ENCODE peak calls at places on chromosomes 2 and 18, in ten cellular contexts. C, O, Z, U, F, H, P, V, A and K are unnamed samples.

GRCh38 chr18:55998071-55998522 is 410.1 kb upstream of the TCF4 start:
- DNase-seq in C (no peak), O (peak; percentile 12), Z (peak; percentile 32), U (peak; percentile 41), F (peak; percentile 91), H (peak; percentile 77), P (no peak), V (peak; percentile 19), A (no peak), K (peak; percentile 73)

GRCh38 chr18:31697351-31698298 is 13.2 kb upstream of the B4GALT6 start:
- DNase-seq in C (no peak), O (no peak), Z (no peak), U (no peak), F (no peak), H (no peak), P (no peak), V (no peak), A (no peak), K (no peak)

GRCh38 chr2:51624995-51625394 is 593.1 kb upstream of the NRXN1 start:
- DNase-seq in C (no peak), O (no peak), Z (peak; percentile 67), U (no peak), F (no peak), H (no peak), P (no peak), V (no peak), A (no peak), K (peak; percentile 34)

GRCh38 chr2:226308981-226309380 is 490.6 kb downstream of the IRS1 start:
- DNase-seq in C (no peak), O (no peak), Z (peak; percentile 79), U (no peak), F (no peak), H (no peak), P (no peak), V (no peak), A (no peak), K (peak; percentile 64)

GRCh38 chr2:195660265-195660890 is 3.4 kb downstream of the SLC39A10 start:
- DNase-seq in C (peak; percentile 80), O (no peak), Z (peak; percentile 89), U (peak; percentile 71), F (peak; percentile 84), H (peak; percentile 7), P (peak; percentile 58), V (peak; percentile 82), A (peak; percentile 61), K (peak; percentile 56)

GRCh38 chr2:64987963-64988419 is 1.2 kb upstream of the SLC1A4 start:
- DNase-seq in C (no peak), O (no peak), Z (peak; percentile 89), U (no peak), F (no peak), H (no peak), P (peak; percentile 25), V (no peak), A (no peak), K (no peak)

GRCh38 chr2:239307921-239308620 is 92.7 kb downstream of the HDAC4 start:
- DNase-seq in C (no peak), O (no peak), Z (no peak), U (no peak), F (no peak), H (no peak), P (no peak), V (no peak), A (no peak), K (peak; percentile 38)

GRCh38 chr2:67290451-67290991 is 106.6 kb upstream of the ETAA1 start:
- DNase-seq in C (no peak), O (no peak), Z (peak; percentile 57), U (no peak), F (no peak), H (no peak), P (no peak), V (no peak), A (no peak), K (peak; percentile 30)

GRCh38 chr2:173124441-173124840 is 48.8 kb downstream of the MAP3K20 start:
- DNase-seq in C (no peak), O (no peak), Z (peak; percentile 56), U (no peak), F (no peak), H (no peak), P (no peak), V (peak; percentile 8), A (no peak), K (peak; percentile 31)

GRCh38 chr2:236184701-236185100 is 16.5 kb upstream of the GBX2 start:
- DNase-seq in C (no peak), O (no peak), Z (no peak), U (no peak), F (no peak), H (no peak), P (no peak), V (no peak), A (no peak), K (no peak)

GRCh38 chr2:85439986-85440385 is 21.5 kb downstream of the SH2D6 start:
- DNase-seq in C (no peak), O (no peak), Z (no peak), U (no peak), F (no peak), H (no peak), P (no peak), V (no peak), A (no peak), K (no peak)

GRCh38 chr2:32182667-32183066 is 17.0 kb downstream of the SLC30A6 start:
- DNase-seq in C (no peak), O (no peak), Z (no peak), U (no peak), F (no peak), H (no peak), P (no peak), V (no peak), A (no peak), K (no peak)

GRCh38 chr18:37249895-37250618 is 315.5 kb downstream of the CELF4 start:
- DNase-seq in C (no peak), O (no peak), Z (no peak), U (no peak), F (no peak), H (no peak), P (no peak), V (no peak), A (no peak), K (no peak)

GRCh38 chr2:229410946-229411345 is 139.9 kb upstream of the PID1 start:
- DNase-seq in C (no peak), O (no peak), Z (no peak), U (no peak), F (no peak), H (no peak), P (no peak), V (no peak), A (no peak), K (no peak)

GRCh38 chr2:54767921-54768320 is 44.5 kb downstream of the EML6 start:
- DNase-seq in C (no peak), O (no peak), Z (peak; percentile 77), U (no peak), F (no peak), H (no peak), P (no peak), V (no peak), A (no peak), K (no peak)

GRCh38 chr18:10116574-10116973 is 202.8 kb downstream of the VAPA start:
- DNase-seq in C (no peak), O (no peak), Z (no peak), U (no peak), F (no peak), H (no peak), P (no peak), V (no peak), A (no peak), K (no peak)

GRCh38 chr2:153408708-153409107 is 69.9 kb downstream of the RPRM start:
- DNase-seq in C (no peak), O (no peak), Z (no peak), U (no peak), F (no peak), H (no peak), P (no peak), V (no peak), A (no peak), K (no peak)

GRCh38 chr2:181364492-181365175 is 92.6 kb upstream of the ITGA4 start:
- DNase-seq in C (no peak), O (no peak), Z (no peak), U (no peak), F (no peak), H (no peak), P (no peak), V (no peak), A (no peak), K (peak; percentile 35)

GRCh38 chr2:160516547-160517365 is 23.1 kb upstream of the RBMS1 start:
- DNase-seq in C (no peak), O (no peak), Z (peak; percentile 74), U (no peak), F (no peak), H (no peak), P (no peak), V (no peak), A (no peak), K (no peak)

GRCh38 chr18:52046842-52047241 is 293.2 kb upstream of the DCC start:
- DNase-seq in C (no peak), O (no peak), Z (no peak), U (no peak), F (no peak), H (no peak), P (no peak), V (no peak), A (no peak), K (no peak)

GRCh38 chr2:96937586-96937985 is 48.8 kb downstream of the FAM178B start:
- DNase-seq in C (no peak), O (no peak), Z (no peak), U (no peak), F (no peak), H (no peak), P (no peak), V (no peak), A (no peak), K (no peak)

GRCh38 chr2:233689498-233689897 is 3.2 kb upstream of the UGT1A6 start:
- DNase-seq in C (no peak), O (no peak), Z (peak; percentile 14), U (no peak), F (no peak), H (no peak), P (no peak), V (no peak), A (no peak), K (no peak)

GRCh38 chr18:67731853-67732252 is 215.3 kb upstream of the DSEL start:
- DNase-seq in C (no peak), O (no peak), Z (peak; percentile 22), U (no peak), F (no peak), H (no peak), P (no peak), V (no peak), A (no peak), K (peak; percentile 18)

GRCh38 chr2:54176577-54176976 is 61.2 kb downstream of the ACYP2 start:
- DNase-seq in C (peak; percentile 65), O (peak; percentile 52), Z (peak; percentile 68), U (peak; percentile 14), F (peak; percentile 66), H (peak; percentile 43), P (no peak), V (peak; percentile 71), A (no peak), K (peak; percentile 63)

GRCh38 chr2:29113027-29113686 is 2.1 kb upstream of the CLIP4 start:
- DNase-seq in C (no peak), O (no peak), Z (peak; percentile 78), U (no peak), F (no peak), H (no peak), P (no peak), V (peak; percentile 16), A (no peak), K (no peak)

GRCh38 chr2:21467910-21468309 is 344.1 kb downstream of the TDRD15 start:
- DNase-seq in C (no peak), O (no peak), Z (peak; percentile 76), U (no peak), F (no peak), H (no peak), P (no peak), V (no peak), A (no peak), K (no peak)